ENCODE peak calls at places on chromosome 10, in ten cellular contexts. One of them, this sample, is unnamed.

GRCh38 chr10:78780551-78780961 is 288.2 kb upstream of the ZMIZ1 start:
- DNase-seq in uterus: peak
- DNase-seq in heart right ventricle: peak
- DNase-seq in astrocyte: no peak
- DNase-seq in cardiac fibroblast: no peak
- DNase-seq in AG04450: no peak
- DNase-seq in prostate gland: no peak
- DNase-seq in CD8-positive, alpha-beta T cell: no peak
- DNase-seq in CD4-positive, CD25-positive, alpha-beta regulatory T cell: no peak
- DNase-seq in GM23248: no peak
- DNase-seq in this sample: no peak

GRCh38 chr10:131000737-131001136 is 310.8 kb downstream of the TCERG1L start:
- DNase-seq in uterus: no peak
- DNase-seq in AG04450: no peak
- DNase-seq in astrocyte: no peak
- DNase-seq in CD8-positive, alpha-beta T cell: no peak
- DNase-seq in prostate gland: no peak
- DNase-seq in CD4-positive, CD25-positive, alpha-beta regulatory T cell: no peak
- DNase-seq in GM23248: no peak
- DNase-seq in heart right ventricle: no peak
- DNase-seq in cardiac fibroblast: no peak
- DNase-seq in this sample: no peak

GRCh38 chr10:63115732-63116383 is 17.3 kb upstream of the NRBF2 start:
- DNase-seq in heart right ventricle: peak
- DNase-seq in CD8-positive, alpha-beta T cell: no peak
- DNase-seq in cardiac fibroblast: peak
- DNase-seq in GM23248: peak
- DNase-seq in uterus: peak
- DNase-seq in astrocyte: peak
- DNase-seq in prostate gland: peak
- DNase-seq in AG04450: no peak
- DNase-seq in CD4-positive, CD25-positive, alpha-beta regulatory T cell: no peak
- DNase-seq in this sample: peak

GRCh38 chr10:14481752-14482151 is 151.0 kb upstream of the FRMD4A start:
- DNase-seq in AG04450: no peak
- DNase-seq in GM23248: no peak
- DNase-seq in heart right ventricle: peak
- DNase-seq in prostate gland: no peak
- DNase-seq in CD4-positive, CD25-positive, alpha-beta regulatory T cell: no peak
- DNase-seq in cardiac fibroblast: no peak
- DNase-seq in uterus: no peak
- DNase-seq in astrocyte: peak
- DNase-seq in CD8-positive, alpha-beta T cell: no peak
- DNase-seq in this sample: no peak

GRCh38 chr10:79347894-79348639 is 798 bp downstream of the PPIF start:
- DNase-seq in prostate gland: peak
- DNase-seq in astrocyte: peak
- DNase-seq in uterus: peak
- DNase-seq in CD8-positive, alpha-beta T cell: peak
- DNase-seq in CD4-positive, CD25-positive, alpha-beta regulatory T cell: peak
- DNase-seq in heart right ventricle: peak
- DNase-seq in cardiac fibroblast: peak
- DNase-seq in GM23248: peak
- DNase-seq in AG04450: peak
- DNase-seq in this sample: peak

GRCh38 chr10:20492447-20492846 is 404.7 kb downstream of the NEBL start:
- DNase-seq in astrocyte: no peak
- DNase-seq in prostate gland: no peak
- DNase-seq in heart right ventricle: no peak
- DNase-seq in CD4-positive, CD25-positive, alpha-beta regulatory T cell: no peak
- DNase-seq in uterus: no peak
- DNase-seq in cardiac fibroblast: no peak
- DNase-seq in CD8-positive, alpha-beta T cell: no peak
- DNase-seq in GM23248: no peak
- DNase-seq in AG04450: no peak
- DNase-seq in this sample: no peak

GRCh38 chr10:133258066-133258817 is 18.4 kb downstream of the ADAM8 start:
- DNase-seq in astrocyte: no peak
- DNase-seq in uterus: no peak
- DNase-seq in AG04450: no peak
- DNase-seq in GM23248: no peak
- DNase-seq in prostate gland: peak
- DNase-seq in cardiac fibroblast: no peak
- DNase-seq in CD4-positive, CD25-positive, alpha-beta regulatory T cell: peak
- DNase-seq in CD8-positive, alpha-beta T cell: peak
- DNase-seq in heart right ventricle: no peak
- DNase-seq in this sample: no peak

GRCh38 chr10:16949806-16950205 is 132.6 kb upstream of the RSU1 start:
- DNase-seq in prostate gland: no peak
- DNase-seq in cardiac fibroblast: no peak
- DNase-seq in uterus: no peak
- DNase-seq in heart right ventricle: no peak
- DNase-seq in astrocyte: peak
- DNase-seq in CD8-positive, alpha-beta T cell: no peak
- DNase-seq in GM23248: no peak
- DNase-seq in CD4-positive, CD25-positive, alpha-beta regulatory T cell: no peak
- DNase-seq in AG04450: no peak
- DNase-seq in this sample: no peak

GRCh38 chr10:108303149-108303548 is 1138.6 kb upstream of the SORCS1 start:
- DNase-seq in uterus: no peak
- DNase-seq in cardiac fibroblast: no peak
- DNase-seq in CD8-positive, alpha-beta T cell: no peak
- DNase-seq in astrocyte: peak
- DNase-seq in AG04450: no peak
- DNase-seq in heart right ventricle: no peak
- DNase-seq in prostate gland: no peak
- DNase-seq in CD4-positive, CD25-positive, alpha-beta regulatory T cell: no peak
- DNase-seq in GM23248: peak
- DNase-seq in this sample: peak
- H3K4me3 ChIP-seq in uterus: no peak
- H3K4me3 ChIP-seq in cardiac fibroblast: no peak
- H3K4me3 ChIP-seq in CD8-positive, alpha-beta T cell: no peak
- H3K4me3 ChIP-seq in astrocyte: no peak
- H3K4me3 ChIP-seq in AG04450: no peak
- H3K4me3 ChIP-seq in heart right ventricle: no peak
- H3K4me3 ChIP-seq in prostate gland: no peak
- H3K4me3 ChIP-seq in CD4-positive, CD25-positive, alpha-beta regulatory T cell: no peak
- H3K4me3 ChIP-seq in GM23248: no peak
- H3K4me3 ChIP-seq in this sample: no peak

GRCh38 chr10:110700947-110701617 is 56.9 kb downstream of the RBM20 start:
- DNase-seq in cardiac fibroblast: no peak
- DNase-seq in prostate gland: no peak
- DNase-seq in uterus: no peak
- DNase-seq in AG04450: no peak
- DNase-seq in CD8-positive, alpha-beta T cell: no peak
- DNase-seq in GM23248: no peak
- DNase-seq in CD4-positive, CD25-positive, alpha-beta regulatory T cell: no peak
- DNase-seq in astrocyte: no peak
- DNase-seq in heart right ventricle: no peak
- DNase-seq in this sample: no peak

GRCh38 chr10:110699859-110700468 is 55.8 kb downstream of the RBM20 start:
- DNase-seq in prostate gland: no peak
- DNase-seq in CD8-positive, alpha-beta T cell: no peak
- DNase-seq in cardiac fibroblast: no peak
- DNase-seq in uterus: no peak
- DNase-seq in astrocyte: no peak
- DNase-seq in GM23248: no peak
- DNase-seq in AG04450: no peak
- DNase-seq in heart right ventricle: no peak
- DNase-seq in CD4-positive, CD25-positive, alpha-beta regulatory T cell: no peak
- DNase-seq in this sample: no peak

GRCh38 chr10:110701618-110701971 is 57.5 kb downstream of the RBM20 start:
- DNase-seq in CD4-positive, CD25-positive, alpha-beta regulatory T cell: no peak
- DNase-seq in GM23248: no peak
- DNase-seq in CD8-positive, alpha-beta T cell: no peak
- DNase-seq in AG04450: no peak
- DNase-seq in heart right ventricle: no peak
- DNase-seq in astrocyte: peak
- DNase-seq in uterus: no peak
- DNase-seq in prostate gland: no peak
- DNase-seq in cardiac fibroblast: no peak
- DNase-seq in this sample: no peak

GRCh38 chr10:110698782-110699201 is 54.7 kb downstream of the RBM20 start:
- DNase-seq in prostate gland: no peak
- DNase-seq in cardiac fibroblast: peak
- DNase-seq in heart right ventricle: peak
- DNase-seq in GM23248: no peak
- DNase-seq in uterus: no peak
- DNase-seq in CD4-positive, CD25-positive, alpha-beta regulatory T cell: no peak
- DNase-seq in AG04450: no peak
- DNase-seq in astrocyte: no peak
- DNase-seq in CD8-positive, alpha-beta T cell: no peak
- DNase-seq in this sample: no peak

GRCh38 chr10:110698340-110698739 is 54.2 kb downstream of the RBM20 start:
- DNase-seq in heart right ventricle: peak
- DNase-seq in CD4-positive, CD25-positive, alpha-beta regulatory T cell: no peak
- DNase-seq in cardiac fibroblast: no peak
- DNase-seq in AG04450: no peak
- DNase-seq in prostate gland: no peak
- DNase-seq in CD8-positive, alpha-beta T cell: no peak
- DNase-seq in astrocyte: no peak
- DNase-seq in uterus: no peak
- DNase-seq in GM23248: no peak
- DNase-seq in this sample: no peak
- H3K4me3 ChIP-seq in heart right ventricle: no peak
- H3K4me3 ChIP-seq in CD4-positive, CD25-positive, alpha-beta regulatory T cell: no peak
- H3K4me3 ChIP-seq in cardiac fibroblast: no peak
- H3K4me3 ChIP-seq in AG04450: no peak
- H3K4me3 ChIP-seq in prostate gland: no peak
- H3K4me3 ChIP-seq in CD8-positive, alpha-beta T cell: no peak
- H3K4me3 ChIP-seq in astrocyte: no peak
- H3K4me3 ChIP-seq in uterus: no peak
- H3K4me3 ChIP-seq in GM23248: no peak
- H3K4me3 ChIP-seq in this sample: no peak

DNA sequence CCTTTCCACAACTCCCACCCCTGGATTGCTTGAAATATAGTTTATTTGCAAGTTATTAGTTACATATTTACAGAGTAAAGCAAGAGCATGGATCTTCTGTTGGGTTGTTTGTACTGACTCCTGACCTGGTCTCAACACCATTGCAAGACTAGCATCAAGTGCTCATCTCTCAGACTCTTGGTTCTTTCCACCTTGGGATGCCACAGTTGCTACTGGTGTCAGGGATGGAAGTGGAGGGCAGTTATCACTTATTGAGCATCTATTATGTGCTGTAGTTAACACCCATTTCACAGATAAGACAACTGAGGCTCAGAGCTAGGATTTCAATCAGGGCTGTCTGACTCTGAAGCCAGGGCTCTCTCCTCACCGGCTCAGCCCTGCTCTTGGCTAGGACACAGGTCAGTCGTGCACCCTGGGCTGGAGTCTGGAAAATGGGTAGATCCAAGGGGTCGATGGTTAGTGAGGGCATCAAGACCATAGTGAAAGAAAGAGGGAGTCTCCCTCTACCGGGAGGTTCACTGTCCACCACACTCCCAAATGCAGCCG is 614 bp upstream of the ADAMTS14 start:
- DNase-seq in GM23248: no peak
- DNase-seq in cardiac fibroblast: no peak
- DNase-seq in astrocyte: no peak
- DNase-seq in uterus: no peak
- DNase-seq in prostate gland: no peak
- DNase-seq in heart right ventricle: no peak
- DNase-seq in CD4-positive, CD25-positive, alpha-beta regulatory T cell: no peak
- DNase-seq in AG04450: no peak
- DNase-seq in CD8-positive, alpha-beta T cell: no peak
- DNase-seq in this sample: peak
- H3K4me3 ChIP-seq in GM23248: peak
- H3K4me3 ChIP-seq in cardiac fibroblast: peak
- H3K4me3 ChIP-seq in astrocyte: peak
- H3K4me3 ChIP-seq in uterus: peak
- H3K4me3 ChIP-seq in prostate gland: peak
- H3K4me3 ChIP-seq in heart right ventricle: peak
- H3K4me3 ChIP-seq in CD4-positive, CD25-positive, alpha-beta regulatory T cell: no peak
- H3K4me3 ChIP-seq in AG04450: peak
- H3K4me3 ChIP-seq in CD8-positive, alpha-beta T cell: no peak
- H3K4me3 ChIP-seq in this sample: peak

GRCh38 chr10:116718058-116718457 is 24.3 kb downstream of the HSPA12A start:
- DNase-seq in cardiac fibroblast: no peak
- DNase-seq in GM23248: no peak
- DNase-seq in uterus: no peak
- DNase-seq in CD8-positive, alpha-beta T cell: no peak
- DNase-seq in prostate gland: no peak
- DNase-seq in heart right ventricle: no peak
- DNase-seq in CD4-positive, CD25-positive, alpha-beta regulatory T cell: no peak
- DNase-seq in AG04450: no peak
- DNase-seq in astrocyte: no peak
- DNase-seq in this sample: no peak

GRCh38 chr10:116721048-116721897 is 21.1 kb downstream of the HSPA12A start:
- DNase-seq in heart right ventricle: no peak
- DNase-seq in uterus: no peak
- DNase-seq in AG04450: no peak
- DNase-seq in CD8-positive, alpha-beta T cell: no peak
- DNase-seq in astrocyte: no peak
- DNase-seq in cardiac fibroblast: no peak
- DNase-seq in prostate gland: no peak
- DNase-seq in CD4-positive, CD25-positive, alpha-beta regulatory T cell: no peak
- DNase-seq in GM23248: no peak
- DNase-seq in this sample: no peak

GRCh38 chr10:116719712-116720111 is 22.7 kb downstream of the HSPA12A start:
- DNase-seq in CD4-positive, CD25-positive, alpha-beta regulatory T cell: no peak
- DNase-seq in prostate gland: no peak
- DNase-seq in heart right ventricle: no peak
- DNase-seq in GM23248: peak
- DNase-seq in cardiac fibroblast: peak
- DNase-seq in AG04450: no peak
- DNase-seq in uterus: no peak
- DNase-seq in astrocyte: peak
- DNase-seq in CD8-positive, alpha-beta T cell: no peak
- DNase-seq in this sample: peak

GRCh38 chr10:116721991-116722392 is 20.4 kb downstream of the HSPA12A start:
- DNase-seq in prostate gland: no peak
- DNase-seq in uterus: no peak
- DNase-seq in CD4-positive, CD25-positive, alpha-beta regulatory T cell: no peak
- DNase-seq in GM23248: no peak
- DNase-seq in AG04450: no peak
- DNase-seq in astrocyte: peak
- DNase-seq in heart right ventricle: no peak
- DNase-seq in cardiac fibroblast: peak
- DNase-seq in CD8-positive, alpha-beta T cell: no peak
- DNase-seq in this sample: no peak

DNA sequence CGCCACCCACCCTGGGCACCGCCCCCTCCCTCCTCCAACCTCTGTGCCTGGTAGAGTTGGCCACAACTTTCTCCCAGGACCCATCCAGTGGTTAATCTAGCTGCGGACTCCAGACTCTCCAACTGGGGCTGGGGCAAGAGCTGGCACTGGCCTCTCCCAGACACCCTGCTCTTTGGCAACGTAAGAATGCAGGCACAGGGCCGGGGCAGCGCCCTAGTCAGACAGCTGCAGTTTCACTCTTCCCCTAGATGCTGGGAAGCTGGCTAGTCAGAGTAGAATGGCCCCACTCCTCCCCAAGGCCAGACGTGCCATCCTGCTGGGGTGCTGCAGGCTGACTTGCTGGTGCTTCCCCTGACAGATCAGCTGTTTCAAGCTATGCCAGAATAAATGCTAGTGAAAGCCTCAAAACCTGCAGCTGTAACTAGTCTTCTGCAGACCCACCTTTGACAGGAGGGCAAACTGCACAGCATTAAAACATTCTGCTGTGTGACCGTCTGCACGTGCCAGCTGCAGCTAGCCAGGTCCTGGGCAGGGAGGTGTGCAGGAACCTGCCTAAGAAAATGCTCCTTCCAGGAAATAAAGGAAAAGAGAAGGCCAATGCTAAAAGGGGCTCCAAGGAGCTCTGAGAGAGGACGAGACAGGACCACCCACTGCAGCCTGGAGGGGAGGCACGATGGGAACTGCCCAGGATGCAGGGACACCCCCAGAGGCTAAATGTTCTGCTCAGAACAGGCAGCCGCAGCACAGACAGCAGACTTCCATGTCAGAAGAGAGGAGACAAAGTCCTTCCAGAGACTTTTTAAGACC is 21.9 kb downstream of the HSPA12A start:
- DNase-seq in CD8-positive, alpha-beta T cell: no peak
- DNase-seq in AG04450: no peak
- DNase-seq in cardiac fibroblast: no peak
- DNase-seq in prostate gland: no peak
- DNase-seq in GM23248: peak
- DNase-seq in heart right ventricle: no peak
- DNase-seq in CD4-positive, CD25-positive, alpha-beta regulatory T cell: no peak
- DNase-seq in astrocyte: no peak
- DNase-seq in uterus: no peak
- DNase-seq in this sample: no peak
- H3K4me3 ChIP-seq in CD8-positive, alpha-beta T cell: no peak
- H3K4me3 ChIP-seq in AG04450: no peak
- H3K4me3 ChIP-seq in cardiac fibroblast: no peak
- H3K4me3 ChIP-seq in prostate gland: no peak
- H3K4me3 ChIP-seq in GM23248: no peak
- H3K4me3 ChIP-seq in heart right ventricle: no peak
- H3K4me3 ChIP-seq in CD4-positive, CD25-positive, alpha-beta regulatory T cell: no peak
- H3K4me3 ChIP-seq in astrocyte: no peak
- H3K4me3 ChIP-seq in uterus: no peak
- H3K4me3 ChIP-seq in this sample: no peak